ENCODE peak calls at places on chromosomes 2 and 18, in seven cellular contexts. J is WTC11; X is H54; T is Panc1; D is NCI-H748 treated with DMSO at 0.1 percent for 48 hours; I is SW480; U is stimulated activated CD4-positive, alpha-beta T cell treated with anti-CD3 and anti-CD28 coated beads, Interleukin-1b, Interleukin-23, amount 100 ng/mL, for 1 hour. E is an unnamed sample.
A peak's percentile ranks its signal among the peaks of the same experiment; 100 is the strongest.

GRCh38 chr2:191050640-191050987 is 36.6 kb upstream of the STAT1 start:
- DNase-seq in U (no peak), J (no peak), I (no peak), D (no peak), X (no peak), T (no peak), E (no peak)

GRCh38 chr2:181678033-181678586 is 2.2 kb downstream of the NEUROD1 start:
- DNase-seq in J (peak; percentile 94), U (no peak), T (no peak), D (no peak), I (no peak), X (no peak), E (no peak)

GRCh38 chr2:27182346-27182745 is 29.5 kb upstream of the ATRAID start:
- DNase-seq in T (no peak), J (no peak), U (no peak), I (no peak), X (no peak), D (no peak), E (no peak)

GRCh38 chr2:20015482-20016083 is 3.1 kb upstream of the MATN3 start:
- DNase-seq in X (peak; percentile 44), D (peak; percentile 39), T (peak; percentile 47), U (no peak), I (peak; percentile 70), J (no peak), E (peak; percentile 17)

GRCh38 chr2:26840937-26841610 is 6.9 kb upstream of the DPYSL5 start:
- DNase-seq in X (peak; percentile 57), U (no peak), T (no peak), J (no peak), D (no peak), I (peak; percentile 52), E (no peak)

GRCh38 chr2:237330539-237330938 is 83.4 kb downstream of the COL6A3 start:
- DNase-seq in J (no peak), T (no peak), I (no peak), U (no peak), D (no peak), X (no peak), E (no peak)

GRCh38 chr18:24559474-24560018 is 99.1 kb downstream of the HRH4 start:
- DNase-seq in U (no peak), T (no peak), I (no peak), J (no peak), X (no peak), D (no peak), E (no peak)

GRCh38 chr2:188725981-188726380 is 248.2 kb upstream of the COL3A1 start:
- DNase-seq in U (no peak), X (no peak), I (no peak), D (no peak), J (no peak), T (no peak), E (no peak)

GRCh38 chr2:85089464-85090072 is 43.6 kb upstream of the TCF7L1 start:
- DNase-seq in D (no peak), U (no peak), I (no peak), T (no peak), J (peak; percentile 31), X (no peak), E (no peak)

GRCh38 chr2:234363011-234363487 is 133.8 kb downstream of the ARL4C start:
- DNase-seq in D (peak; percentile 63), U (no peak), J (peak; percentile 71), I (peak; percentile 93), T (peak; percentile 28), X (peak; percentile 50), E (no peak)

GRCh38 chr2:127596311-127597045 is 49.5 kb upstream of the GPR17 start:
- DNase-seq in I (no peak), U (no peak), T (no peak), J (no peak), D (no peak), X (no peak), E (no peak)

GRCh38 chr2:201129044-201129505 is 13.1 kb downstream of the CFLAR start:
- DNase-seq in J (no peak), U (no peak), X (no peak), T (no peak), I (peak; percentile 34), D (no peak), E (no peak)

GRCh38 chr18:79392226-79392625 is 3.5 kb upstream of the NFATC1 start:
- DNase-seq in I (no peak), D (no peak), X (no peak), J (no peak), U (no peak), T (no peak), E (no peak)

GRCh38 chr18:10299686-10300085 is 154.7 kb upstream of the APCDD1 start:
- DNase-seq in I (no peak), J (no peak), T (no peak), D (no peak), X (no peak), U (no peak), E (no peak)

GRCh38 chr2:238119756-238120462 is 18.6 kb upstream of the KLHL30 start:
- DNase-seq in D (no peak), J (no peak), I (no peak), T (no peak), U (no peak), X (no peak), E (no peak)

GRCh38 chr2:8252997-8253694 is 428.7 kb upstream of the ID2 start:
- DNase-seq in X (no peak), T (no peak), I (peak; percentile 13), D (no peak), J (no peak), U (no peak), E (peak; percentile 89)

GRCh38 chr2:203869610-203870042 is 2.1 kb downstream of the CTLA4 start:
- DNase-seq in D (no peak), T (no peak), X (no peak), I (no peak), U (no peak), J (no peak), E (peak; percentile 10)

GRCh38 chr2:240602266-240603050 is 15.9 kb downstream of the CAPN10 start:
- DNase-seq in D (no peak), X (no peak), J (no peak), T (no peak), U (no peak), I (peak; percentile 56), E (no peak)

GRCh38 chr2:39736593-39736992 is 42.5 kb downstream of the THUMPD2 start:
- DNase-seq in J (no peak), D (no peak), I (no peak), U (no peak), X (no peak), T (no peak), E (no peak)

GRCh38 chr2:38375711-38376345 is 1.2 kb downstream of the ATL2 start:
- DNase-seq in J (peak; percentile 41), X (no peak), I (no peak), T (no peak), U (peak; percentile 16), D (peak; percentile 36), E (no peak)

GRCh38 chr2:10646153-10646552 is 43.6 kb downstream of the NOL10 start:
- DNase-seq in J (no peak), D (no peak), T (no peak), U (no peak), X (no peak), I (no peak), E (no peak)

GRCh38 chr2:216956820-216957493 is 97.1 kb upstream of the TNP1 start:
- DNase-seq in I (no peak), J (no peak), T (no peak), D (no peak), X (peak; percentile 5), U (no peak), E (no peak)

GRCh38 chr2:120013569-120014223 is 819 bp downstream of the EPB41L5 start:
- DNase-seq in J (peak; percentile 74), I (peak; percentile 69), X (no peak), U (no peak), T (no peak), D (peak; percentile 36), E (peak; percentile 30)

GRCh38 chr18:79439201-79440023 is 43.7 kb downstream of the NFATC1 start:
- DNase-seq in T (no peak), X (no peak), J (no peak), I (no peak), U (no peak), D (no peak), E (no peak)